ENCODE peak calls at places on chromosome 5, in seven cellular contexts. U is tibial nerve, V is fibroblast of lung, B is GM06990, A is Calu3, C is foreskin fibroblast, P is transverse colon. S is an unnamed sample.
A peak's percentile ranks its signal among the peaks of the same experiment; 100 is the strongest.

GRCh38 chr5:61431923-61432620 is 100.0 kb downstream of the ZSWIM6 start:
- DNase-seq in U (no peak), V (peak; percentile 76), B (no peak), A (no peak), C (no peak), P (no peak), S (no peak)

GRCh38 chr5:113034182-113034773 is 57.7 kb downstream of the DCP2 start:
- DNase-seq in U (no peak), V (peak; percentile 49), B (no peak), A (no peak), C (peak; percentile 71), P (no peak), S (no peak)

GRCh38 chr5:90356612-90357011 is 52.9 kb downstream of the CETN3 start:
- DNase-seq in U (no peak), V (peak; percentile 52), B (no peak), A (no peak), C (no peak), P (no peak), S (no peak)

GRCh38 chr5:142325677-142326479 is 1.1 kb upstream of the SPRY4 start:
- DNase-seq in U (peak; percentile 35), V (peak; percentile 75), B (peak; percentile 43), A (peak; percentile 88), C (peak; percentile 91), P (peak; percentile 47), S (peak; percentile 33)

GRCh38 chr5:65830856-65831255 is 95.5 kb upstream of the ERBIN start:
- DNase-seq in U (no peak), V (no peak), B (no peak), A (no peak), C (no peak), P (no peak), S (no peak)

GRCh38 chr5:102596113-102596512 is 97.3 kb upstream of the SLCO6A1 start:
- DNase-seq in U (no peak), V (no peak), B (peak; percentile 15), A (no peak), C (no peak), P (no peak), S (no peak)

GRCh38 chr5:99032234-99033013 is 103.6 kb upstream of the CHD1 start:
- DNase-seq in U (peak; percentile 46), V (peak; percentile 91), B (no peak), A (peak; percentile 80), C (peak; percentile 74), P (peak; percentile 72), S (no peak)

GRCh38 chr5:176653401-176653800 is 6.1 kb downstream of the TSPAN17 start:
- DNase-seq in U (no peak), V (no peak), B (no peak), A (no peak), C (peak; percentile 55), P (no peak), S (no peak)

GRCh38 chr5:98927988-98928801 is 612 bp downstream of the CHD1 start:
- DNase-seq in U (peak; percentile 62), V (peak; percentile 73), B (peak; percentile 73), A (peak; percentile 71), C (peak; percentile 51), P (peak; percentile 71), S (no peak)

GRCh38 chr5:32076699-32077695 is 97.1 kb downstream of the GOLPH3 start:
- DNase-seq in U (peak; percentile 38), V (peak; percentile 76), B (no peak), A (peak; percentile 42), C (peak; percentile 36), P (peak; percentile 27), S (no peak)

GRCh38 chr5:147479949-147480348 is 29.9 kb downstream of the DPYSL3 start:
- DNase-seq in U (no peak), V (no peak), B (no peak), A (peak; percentile 21), C (no peak), P (no peak), S (no peak)

GRCh38 chr5:1347571-1347970 is 2.7 kb upstream of the CLPTM1L start:
- DNase-seq in U (no peak), V (no peak), B (no peak), A (no peak), C (no peak), P (no peak), S (no peak)

DNA sequence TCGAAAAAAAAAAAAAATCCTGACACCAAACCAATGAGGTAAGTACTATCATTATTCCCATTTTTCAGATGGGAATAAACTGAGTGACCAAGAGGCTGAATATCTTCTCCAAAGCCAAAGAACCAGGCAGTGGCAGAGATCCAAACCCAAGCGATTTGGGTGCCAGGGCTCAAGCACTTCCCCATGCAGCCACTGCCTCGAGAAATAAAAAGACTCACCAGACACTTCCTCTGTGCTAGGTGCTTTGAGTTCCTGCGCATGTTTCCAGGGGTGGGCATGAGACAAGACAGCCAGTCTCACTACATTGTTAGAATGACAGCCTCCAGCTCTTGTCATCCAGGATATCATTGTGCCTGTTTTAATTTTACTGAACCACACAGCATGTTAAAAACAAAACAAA is 2.3 kb upstream of the RPL26L1 start:
- DNase-seq in U (no peak), V (no peak), B (no peak), A (no peak), C (no peak), P (no peak), S (no peak)
- TF ChIP-seq CTCF in U (no peak), V (no peak), B (no peak), A (no peak), C (no peak), P (no peak), S (no peak)

DNA sequence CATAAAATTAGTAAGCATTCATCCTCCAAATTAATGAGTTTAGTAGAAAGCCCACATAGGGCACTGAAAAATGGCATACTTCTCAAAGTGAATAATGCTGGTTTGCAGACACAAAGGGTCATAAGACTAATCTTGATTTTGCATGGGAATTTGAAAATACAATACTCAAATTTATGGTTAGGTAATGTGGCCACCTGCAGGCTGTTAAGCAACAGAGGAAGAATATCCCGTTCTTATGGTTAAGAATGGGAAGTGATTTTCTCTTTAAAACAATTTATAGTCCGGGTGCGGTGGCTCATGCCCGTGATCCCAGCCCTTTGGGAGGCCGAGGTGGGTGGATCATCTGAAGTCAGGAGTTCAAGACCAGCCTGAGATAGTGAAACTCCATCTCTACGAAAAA is 9.4 kb upstream of the PLCXD3 start:
- DNase-seq in U (no peak), V (peak; percentile 7), B (no peak), A (no peak), C (no peak), P (no peak), S (no peak)
- TF ChIP-seq CTCF in U (no peak), V (no peak), B (no peak), A (no peak), C (peak; percentile 5), P (peak; percentile 17), S (peak; percentile 31)

DNA sequence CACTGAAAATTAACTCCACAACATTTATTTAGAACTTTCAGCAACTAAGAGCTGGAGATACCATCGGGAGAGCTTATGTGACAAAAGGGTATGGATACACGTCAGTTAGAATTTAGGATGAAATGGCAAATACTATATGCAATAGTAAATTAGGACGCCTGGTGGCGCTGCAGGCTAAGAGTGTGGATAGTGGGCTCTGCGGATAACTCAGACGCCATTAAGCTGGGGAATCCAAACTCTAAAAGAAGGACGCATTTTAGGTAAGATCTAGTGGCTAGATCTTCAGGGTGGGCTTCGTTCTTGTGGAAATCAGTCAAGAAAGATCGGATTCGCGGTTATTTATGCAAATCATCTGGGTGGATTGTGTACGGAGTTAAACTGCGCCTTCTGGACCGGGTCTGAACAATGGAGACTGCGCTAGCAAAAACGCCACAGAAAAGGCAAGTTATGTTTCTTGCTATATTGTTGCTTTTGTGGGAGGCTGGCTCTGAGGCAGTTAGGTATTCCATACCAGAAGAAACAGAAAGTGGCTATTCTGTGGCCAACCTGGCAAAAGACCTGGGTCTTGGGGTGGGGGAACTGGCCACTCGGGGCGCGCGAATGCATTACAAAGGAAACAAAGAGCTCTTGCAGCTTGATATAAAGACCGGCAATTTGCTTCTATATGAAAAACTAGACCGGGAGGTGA is at the start of gene PCDHB5:
- DNase-seq in U (no peak), V (peak; percentile 33), B (no peak), A (no peak), C (no peak), P (no peak), S (no peak)
- TF ChIP-seq CTCF in U (no peak), V (peak; percentile 15), B (no peak), A (no peak), C (peak; percentile 11), P (no peak), S (no peak)

DNA sequence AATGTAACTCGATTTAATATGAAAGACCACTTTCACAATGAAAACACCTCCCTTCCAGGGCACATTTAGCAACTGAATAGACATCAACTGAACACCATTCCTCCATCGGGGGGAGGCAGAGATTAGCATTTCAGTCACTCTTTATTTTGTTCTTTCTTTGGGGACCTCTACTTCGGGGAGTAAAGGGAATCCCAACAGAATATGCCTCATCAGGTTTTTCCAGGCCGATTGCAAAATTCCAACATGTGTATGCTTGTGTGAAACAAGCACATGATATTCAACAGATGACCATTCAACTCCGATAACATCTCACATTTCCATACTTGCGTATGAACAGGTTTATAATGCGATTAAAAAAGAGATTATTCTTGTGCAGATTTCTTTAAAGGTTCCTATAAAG is 124.2 kb upstream of the RETREG1 start:
- DNase-seq in U (no peak), V (peak; percentile 72), B (no peak), A (no peak), C (peak; percentile 12), P (no peak), S (no peak)
- TF ChIP-seq CTCF in U (no peak), V (peak; percentile 4), B (no peak), A (no peak), C (no peak), P (no peak), S (peak; percentile 14)

DNA sequence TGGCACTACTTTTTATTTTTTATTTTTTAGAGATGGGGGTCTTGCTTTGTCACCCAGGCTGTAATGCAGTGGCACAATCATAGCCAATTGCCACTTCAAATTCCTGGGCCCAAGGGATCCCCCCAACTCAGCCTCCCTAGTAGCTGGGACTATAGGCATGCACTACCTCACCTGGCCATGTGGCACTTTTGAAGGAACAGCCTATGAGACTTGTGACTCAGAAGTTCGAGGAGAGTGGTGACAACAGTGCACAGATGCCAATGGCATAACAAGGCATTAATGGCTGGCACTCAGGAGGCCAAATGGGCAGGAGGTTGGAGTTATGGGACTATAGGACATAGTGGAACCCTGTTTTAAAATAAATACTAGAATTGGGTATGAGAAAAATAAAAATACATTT is 33.7 kb downstream of the ANKRD31 start:
- DNase-seq in U (no peak), V (no peak), B (no peak), A (peak; percentile 16), C (no peak), P (no peak), S (no peak)
- TF ChIP-seq CTCF in U (no peak), V (no peak), B (no peak), A (peak; percentile 23), C (no peak), P (no peak), S (no peak)